ENCODE peak calls at places on chromosomes 11 and 22, in four cellular contexts. J is iPS-NIHi11, G is heart right ventricle, R is islet precursor cell. K is an unnamed sample.

GRCh38 chr11:130636672-130637463 is 188.4 kb downstream of the ADAMTS15 start:
- DNase-seq in J (no peak), R (no peak), G (no peak), K (no peak)

GRCh38 chr11:77771135-77771534 is 49.4 kb downstream of the RSF1 start:
- DNase-seq in J (no peak), R (no peak), G (no peak), K (no peak)

GRCh38 chr11:84922212-84922805 is 704.8 kb downstream of the DLG2 start:
- DNase-seq in R (no peak), J (no peak), G (no peak), K (no peak)

GRCh38 chr11:32280339-32280738 is 155.0 kb downstream of the WT1 start:
- DNase-seq in J (no peak), G (no peak), R (no peak), K (no peak)

GRCh38 chr11:36683823-36684222 is 85.8 kb upstream of the RAG2 start:
- DNase-seq in R (no peak), J (no peak), G (no peak), K (no peak)

GRCh38 chr22:24516301-24516737 is 21.2 kb downstream of the UPB1 start:
- DNase-seq in G (no peak), J (peak), R (no peak), K (no peak)

GRCh38 chr11:112922606-112923005 is 38.6 kb upstream of the NCAM1 start:
- DNase-seq in R (no peak), G (no peak), J (peak), K (no peak)

GRCh38 chr11:19117760-19118097 is 761 bp downstream of the ZDHHC13 start:
- DNase-seq in J (no peak), G (no peak), R (no peak), K (no peak)

GRCh38 chr11:16110862-16111261 is 245.5 kb downstream of the SOX6 start:
- DNase-seq in J (no peak), R (no peak), G (no peak), K (no peak)

GRCh38 chr11:17611049-17611448 is 64.0 kb downstream of the OTOG start:
- DNase-seq in G (no peak), R (no peak), J (no peak), K (no peak)

GRCh38 chr11:23988381-23989006 is 508.4 kb upstream of the LUZP2 start:
- DNase-seq in G (no peak), J (no peak), R (no peak), K (no peak)

GRCh38 chr11:17736921-17737817 is 2.6 kb downstream of the KCNC1 start:
- DNase-seq in G (no peak), R (no peak), J (no peak), K (no peak)

GRCh38 chr11:57941875-57942274 is 81.8 kb upstream of the OR9Q1 start:
- DNase-seq in R (no peak), G (no peak), J (no peak), K (no peak)

GRCh38 chr11:95345243-95345642 is 114.2 kb upstream of the SESN3 start:
- DNase-seq in R (no peak), J (no peak), G (no peak), K (no peak)

GRCh38 chr11:47995318-47995717 is 15.0 kb downstream of the PTPRJ start:
- DNase-seq in R (no peak), G (no peak), J (no peak), K (no peak)

GRCh38 chr11:46435679-46436078 is 44.1 kb upstream of the CHRM4 start:
- DNase-seq in R (no peak), J (no peak), G (no peak), K (no peak)

GRCh38 chr11:69352715-69353325 is 58.9 kb downstream of the MYEOV start:
- DNase-seq in J (no peak), R (peak), G (no peak), K (no peak)

GRCh38 chr11:90531001-90531400 is 308.2 kb upstream of the CHORDC1 start:
- DNase-seq in R (no peak), J (no peak), G (no peak), K (no peak)